ENCODE peak calls at places on chromosomes 5 and 9, in six cellular contexts. E, U, D, I, H and P are unnamed samples.

GRCh38 chr5:11941566-11941965 is 37.3 kb upstream of the CTNND2 start:
- DNase-seq in D (no peak), U (no peak), H (no peak), E (no peak), I (no peak), P (no peak)

GRCh38 chr5:24163091-24163490 is 481.7 kb downstream of the CDH10 start:
- DNase-seq in D (no peak), I (no peak), H (no peak), E (no peak), U (no peak), P (no peak)

GRCh38 chr5:143521891-143522290 is 118.4 kb upstream of the NR3C1 start:
- DNase-seq in D (no peak), U (no peak), E (no peak), H (no peak), I (no peak), P (no peak)

GRCh38 chr9:93904649-93905472 is 50.3 kb downstream of the BARX1 start:
- DNase-seq in H (no peak), E (no peak), I (peak), D (no peak), U (no peak), P (no peak)

GRCh38 chr5:94901071-94901979 is 282.9 kb downstream of the SLF1 start:
- DNase-seq in D (peak), H (no peak), E (no peak), U (no peak), I (no peak), P (no peak)

GRCh38 chr9:78568774-78569173 is 271.8 kb downstream of the PSAT1 start:
- DNase-seq in H (no peak), U (no peak), E (no peak), I (no peak), D (no peak), P (no peak)

GRCh38 chr5:157574456-157575095 is 999 bp downstream of the ADAM19 start:
- DNase-seq in I (peak), D (no peak), E (no peak), U (no peak), H (no peak), P (no peak)

GRCh38 chr5:44951371-44951770 is 142.6 kb downstream of the MRPS30 start:
- DNase-seq in H (no peak), D (no peak), U (no peak), E (no peak), I (no peak), P (no peak)

GRCh38 chr5:53249529-53249928 is 140.0 kb upstream of the MOCS2 start:
- DNase-seq in E (no peak), I (peak), D (no peak), H (no peak), U (no peak), P (no peak)

GRCh38 chr5:16135003-16135402 is 44.6 kb downstream of the MARCHF11 start:
- DNase-seq in H (no peak), I (no peak), D (no peak), U (no peak), E (no peak), P (no peak)

GRCh38 chr5:180522350-180522749 is 28.2 kb downstream of the CNOT6 start:
- DNase-seq in I (no peak), E (no peak), D (no peak), U (no peak), H (no peak), P (no peak)

GRCh38 chr9:4145482-4145881 is 154.4 kb downstream of the GLIS3 start:
- DNase-seq in I (no peak), U (no peak), D (no peak), H (no peak), E (no peak), P (no peak)

GRCh38 chr9:81268048-81268447 is 421.3 kb downstream of the TLE1 start:
- DNase-seq in I (no peak), H (no peak), E (no peak), U (no peak), D (no peak), P (no peak)

GRCh38 chr9:124042168-124042775 is 30.7 kb downstream of the LHX2 start:
- DNase-seq in U (no peak), H (peak), E (no peak), I (peak), D (no peak), P (no peak)

GRCh38 chr5:144944936-144945335 is 774.3 kb downstream of the KCTD16 start:
- DNase-seq in I (no peak), H (no peak), U (no peak), E (no peak), D (no peak), P (no peak)

GRCh38 chr5:138990986-138991645 is 116.0 kb upstream of the LRRTM2 start:
- DNase-seq in H (no peak), I (no peak), E (no peak), D (no peak), U (no peak), P (no peak)

GRCh38 chr5:142783601-142784291 is 13.6 kb downstream of the ARHGAP26 start:
- DNase-seq in H (no peak), I (peak), U (no peak), E (no peak), D (no peak), P (no peak)

GRCh38 chr9:87958591-87958990 is 15.7 kb downstream of the CDK20 start:
- DNase-seq in E (no peak), D (no peak), I (no peak), U (no peak), H (no peak), P (no peak)

GRCh38 chr5:143231973-143232812 is 171.3 kb downstream of the NR3C1 start:
- DNase-seq in I (peak), H (no peak), E (no peak), U (no peak), D (no peak), P (no peak)

GRCh38 chr9:133421615-133422542 is at the start of gene ADAMTS13:
- DNase-seq in U (no peak), I (no peak), D (no peak), E (no peak), H (no peak), P (no peak)

GRCh38 chr9:34334337-34334824 is 5.0 kb downstream of the NUDT2 start:
- DNase-seq in E (no peak), H (no peak), I (no peak), U (no peak), D (no peak), P (no peak)

GRCh38 chr9:15525958-15526357 is 15.2 kb upstream of the PSIP1 start:
- DNase-seq in U (no peak), H (no peak), E (no peak), D (no peak), I (no peak), P (no peak)

GRCh38 chr5:145233461-145233860 is 601.7 kb downstream of the PRELID2 start:
- DNase-seq in D (no peak), H (no peak), I (no peak), U (no peak), E (no peak), P (no peak)

GRCh38 chr5:177361418-177362101 is 3.8 kb downstream of the RGS14 start:
- DNase-seq in U (no peak), H (no peak), D (no peak), E (no peak), I (no peak), P (no peak)

GRCh38 chr5:95519681-95520080 is 35.1 kb downstream of the SKIC3 start:
- DNase-seq in E (no peak), D (no peak), U (no peak), H (no peak), I (no peak), P (no peak)

GRCh38 chr9:106708147-106708838 is 154.7 kb upstream of the ZNF462 start:
- DNase-seq in I (no peak), H (no peak), E (no peak), D (no peak), U (no peak), P (no peak)

GRCh38 chr9:84271004-84271886 is 69.3 kb downstream of the SLC28A3 start:
- DNase-seq in D (no peak), E (peak), H (peak), I (peak), U (peak), P (no peak)

GRCh38 chr5:81027481-81028058 is 67.4 kb downstream of the RASGRF2 start:
- DNase-seq in U (no peak), E (no peak), D (no peak), I (no peak), H (no peak), P (no peak)

GRCh38 chr5:160445132-160445531 is 23.5 kb downstream of the PTTG1 start:
- DNase-seq in U (no peak), D (no peak), E (no peak), I (no peak), H (no peak), P (no peak)

DNA sequence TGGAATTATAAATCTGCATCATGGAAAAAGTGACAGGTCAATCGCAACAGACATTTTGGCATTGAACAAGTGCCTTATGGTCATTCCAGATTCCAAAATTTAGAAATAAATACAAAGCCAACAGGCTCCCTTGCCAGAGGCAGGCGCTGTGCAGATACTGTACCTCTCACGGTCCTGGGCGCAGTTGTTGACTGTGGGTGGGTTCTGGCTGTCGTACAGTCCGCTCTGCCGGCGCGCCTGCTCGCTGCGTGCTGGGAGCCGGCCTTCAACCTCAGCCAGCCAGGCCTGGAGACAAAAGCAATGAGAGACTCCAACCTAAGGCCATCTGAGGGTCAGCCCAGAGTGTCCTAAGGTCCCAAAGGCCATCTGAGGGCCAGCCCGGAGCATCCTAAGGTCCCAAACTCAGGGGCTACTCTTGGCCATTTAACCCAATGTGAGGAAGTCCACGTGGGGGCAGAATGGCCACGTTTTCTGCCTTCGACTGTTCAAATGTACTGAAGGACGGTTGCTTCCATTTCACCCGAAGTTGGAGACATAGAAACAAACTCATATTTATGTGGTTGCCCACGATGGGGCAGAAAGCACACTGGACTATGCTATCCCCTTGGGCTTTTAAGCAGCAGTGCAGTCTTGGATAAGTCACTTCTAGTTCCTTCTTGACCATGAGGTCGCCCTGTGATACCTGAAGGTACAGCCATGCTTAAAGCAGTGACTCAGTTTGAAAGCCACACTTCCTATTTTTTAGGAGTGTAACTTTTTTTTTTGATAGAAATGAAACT is 65.2 kb downstream of the USP20 start:
- DNase-seq in E (no peak), I (no peak), D (no peak), U (no peak), H (no peak), P (no peak)
- TF ChIP-seq POLR2AphosphoS5 in E (no peak), I (no peak), D (peak), U (no peak), H (no peak), P (no peak)

DNA sequence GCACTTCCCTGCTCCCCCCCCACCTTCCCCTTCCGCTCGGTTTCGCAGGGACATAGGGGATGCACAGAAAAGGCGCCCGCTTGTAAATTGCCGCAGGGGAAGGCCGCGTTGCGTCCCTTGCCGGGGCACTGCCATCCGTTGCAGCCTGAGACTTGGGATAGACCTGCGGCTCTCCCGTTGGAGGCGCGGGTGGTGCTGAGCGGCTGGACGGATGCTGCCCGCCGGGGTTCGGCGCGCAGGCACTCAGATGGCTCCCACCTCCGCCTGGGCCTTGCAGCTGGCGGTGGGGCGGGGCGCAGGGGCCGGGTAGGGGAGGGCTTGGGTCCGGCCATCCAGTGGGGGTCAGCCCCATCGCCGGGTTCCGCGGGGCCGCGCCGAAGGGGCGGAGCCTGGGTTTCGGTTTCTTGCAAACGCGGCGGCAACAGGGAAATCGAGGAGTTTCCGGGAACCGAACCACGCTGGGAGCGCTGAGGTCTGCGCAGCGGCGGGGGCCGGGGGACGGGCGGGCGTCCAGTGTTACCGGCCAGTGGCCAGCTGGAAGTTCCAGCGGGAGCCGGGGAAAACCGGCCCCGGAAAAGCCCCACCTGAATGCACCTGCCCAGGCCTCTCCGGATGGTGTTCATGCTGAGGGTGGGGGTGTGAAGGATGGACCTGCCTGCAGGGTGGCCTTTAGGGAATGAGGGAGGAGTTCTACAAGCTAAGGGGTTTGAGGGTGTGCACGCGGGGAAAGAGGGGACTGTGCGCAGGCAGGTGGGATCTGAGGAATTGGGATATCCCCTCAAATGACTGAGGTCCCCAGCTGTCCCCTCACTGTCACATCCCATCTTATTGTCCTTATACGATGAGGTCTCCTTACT is 6.3 kb upstream of the IRF1 start:
- DNase-seq in I (peak), E (peak), H (peak), D (peak), U (peak), P (peak)
- TF ChIP-seq POLR2AphosphoS5 in I (peak), E (peak), H (no peak), D (no peak), U (no peak), P (peak)

GRCh38 chr5:33312631-33313030 is 128.1 kb upstream of the TARS1 start:
- DNase-seq in U (no peak), I (no peak), D (no peak), E (no peak), H (no peak), P (no peak)

GRCh38 chr5:33310471-33310870 is 130.3 kb upstream of the TARS1 start:
- DNase-seq in D (no peak), I (no peak), E (no peak), H (no peak), U (no peak), P (no peak)

GRCh38 chr5:33309076-33309475 is 131.7 kb upstream of the TARS1 start:
- DNase-seq in I (no peak), U (no peak), H (no peak), D (no peak), E (no peak), P (no peak)

GRCh38 chr5:33311893-33312292 is 128.9 kb upstream of the TARS1 start:
- DNase-seq in D (no peak), U (no peak), E (no peak), I (no peak), H (no peak), P (no peak)

GRCh38 chr5:33309780-33310345 is 130.9 kb upstream of the TARS1 start:
- DNase-seq in I (no peak), E (no peak), D (no peak), H (no peak), U (no peak), P (no peak)
- TF ChIP-seq POLR2AphosphoS5 in I (no peak), E (no peak), D (no peak), H (no peak), U (no peak), P (no peak)

DNA sequence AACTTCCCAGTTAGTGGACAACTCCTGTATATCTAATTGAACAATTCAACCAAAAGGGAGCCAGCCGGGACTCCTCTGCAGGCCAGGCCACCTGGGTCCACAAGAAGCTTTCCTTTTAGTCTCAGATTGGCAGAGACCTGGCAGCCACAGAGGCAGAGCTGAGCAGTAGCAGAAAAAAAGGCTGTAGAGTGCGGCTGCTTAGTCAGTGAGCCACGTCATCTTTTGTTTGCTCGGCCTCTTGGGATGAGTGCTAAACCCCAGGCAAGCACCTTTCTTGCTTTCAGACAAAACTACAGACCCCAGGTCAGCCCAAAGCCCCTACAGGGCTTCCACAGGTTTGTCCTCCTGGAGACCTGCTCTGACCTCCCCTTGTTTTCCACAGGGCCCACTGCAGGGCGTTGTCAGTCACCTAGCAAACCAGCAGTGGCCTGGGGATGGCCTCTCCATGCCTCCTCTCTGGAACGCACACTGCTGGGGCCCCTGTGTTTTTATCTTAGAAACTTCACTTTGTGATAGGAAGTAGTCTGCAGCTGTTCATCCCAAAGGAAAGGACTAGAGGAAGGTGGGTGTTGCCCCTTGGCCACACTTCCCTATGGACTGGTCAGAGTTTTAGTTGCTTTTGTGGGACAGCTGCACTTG is 49.9 kb downstream of the SHB start:
- DNase-seq in H (no peak), I (peak), D (no peak), U (no peak), E (peak), P (no peak)
- TF ChIP-seq POLR2AphosphoS5 in H (no peak), I (peak), D (no peak), U (no peak), E (no peak), P (no peak)

DNA sequence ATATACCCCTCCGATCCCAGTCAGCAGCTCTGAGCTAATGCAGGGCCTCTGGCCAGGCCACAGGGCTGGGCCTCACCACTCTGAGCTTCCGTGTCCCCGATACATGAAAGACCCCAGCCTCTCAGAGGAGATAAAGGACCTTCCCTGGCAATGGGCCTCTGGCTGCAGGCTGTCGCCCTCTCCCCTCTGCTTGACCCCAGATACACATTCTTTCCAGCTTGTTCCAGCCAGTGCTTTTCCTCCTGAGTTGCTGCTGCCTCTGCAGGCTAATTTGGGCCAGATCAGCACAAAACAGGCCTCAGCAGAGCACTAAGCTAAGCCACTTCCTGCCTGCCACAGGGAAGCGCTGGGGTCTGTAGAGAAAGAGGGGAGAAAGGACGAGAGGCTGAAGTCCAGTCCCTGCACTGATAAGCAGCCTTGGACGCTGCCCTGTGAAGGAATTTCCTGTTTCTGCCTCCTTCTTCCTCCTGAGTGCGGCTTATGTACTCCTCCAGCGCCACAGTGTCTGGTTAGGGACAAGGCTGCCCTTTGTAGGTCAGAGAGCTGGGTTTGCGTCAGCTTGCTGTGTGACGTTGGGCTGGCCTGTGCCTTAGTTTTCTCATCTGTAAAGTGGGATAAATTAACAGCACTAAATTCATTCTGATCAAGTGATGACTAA is 73.0 kb upstream of the IL17B start:
- DNase-seq in H (no peak), U (no peak), E (peak), D (no peak), I (peak), P (no peak)
- TF ChIP-seq POLR2AphosphoS5 in H (no peak), U (no peak), E (peak), D (no peak), I (peak), P (peak)